ENCODE peak calls at places on chromosomes 7 and 10, in seven cellular contexts. W is astrocyte of the cerebellum; T is stomach; G is activated CD8-positive, alpha-beta memory T cell treated with anti-CD3 and anti-CD28 coated beads for 4 hours; J is H9; H is aorta; U is A172. K is an unnamed sample.

GRCh38 chr10:76297787-76298281 is 866.4 kb downstream of the LRMDA start:
- DNase-seq in W (no peak), T (peak), G (no peak), J (no peak), H (no peak), U (no peak), K (no peak)

GRCh38 chr10:100141446-100142087 is 44.3 kb downstream of the ERLIN1 start:
- DNase-seq in W (no peak), T (no peak), G (no peak), J (no peak), H (no peak), U (no peak), K (no peak)

GRCh38 chr7:84508569-84508968 is 314.0 kb upstream of the SEMA3A start:
- DNase-seq in W (no peak), T (no peak), G (no peak), J (no peak), H (no peak), U (no peak), K (no peak)

GRCh38 chr7:39952791-39953190 is 2.7 kb downstream of the CDK13 start:
- DNase-seq in W (no peak), T (no peak), G (no peak), J (no peak), H (no peak), U (no peak), K (no peak)

GRCh38 chr10:118383063-118383689 is 41.1 kb upstream of the FAM204A start:
- DNase-seq in W (no peak), T (no peak), G (no peak), J (no peak), H (no peak), U (no peak), K (no peak)

GRCh38 chr7:132783824-132784223 is 207.6 kb upstream of the PLXNA4 start:
- DNase-seq in W (peak), T (no peak), G (no peak), J (no peak), H (no peak), U (peak), K (no peak)

GRCh38 chr7:99143853-99144672 is at the start of gene SMURF1:
- DNase-seq in W (no peak), T (peak), G (peak), J (peak), H (peak), U (peak), K (peak)

GRCh38 chr7:89554209-89554608 is 600.1 kb upstream of the STEAP1 start:
- DNase-seq in W (no peak), T (no peak), G (no peak), J (no peak), H (no peak), U (no peak), K (no peak)

GRCh38 chr10:61950449-61951143 is 49.1 kb downstream of the ARID5B start:
- DNase-seq in W (no peak), T (no peak), G (no peak), J (no peak), H (no peak), U (no peak), K (no peak)

GRCh38 chr10:49253340-49253739 is 45.6 kb upstream of the C10orf71 start:
- DNase-seq in W (no peak), T (no peak), G (no peak), J (no peak), H (no peak), U (no peak), K (no peak)

GRCh38 chr10:131781076-131781475 is 119.7 kb upstream of the PPP2R2D start:
- DNase-seq in W (no peak), T (peak), G (no peak), J (no peak), H (no peak), U (no peak), K (no peak)

GRCh38 chr10:15824498-15824897 is 35.8 kb downstream of the MINDY3 start:
- DNase-seq in W (peak), T (no peak), G (no peak), J (no peak), H (no peak), U (peak), K (no peak)

GRCh38 chr7:130734525-130735272 is 692 bp upstream of the KLF14 start:
- DNase-seq in W (no peak), T (no peak), G (no peak), J (no peak), H (no peak), U (no peak), K (no peak)

GRCh38 chr10:117545141-117546019 is 2.8 kb downstream of the EMX2 start:
- DNase-seq in W (no peak), T (no peak), G (no peak), J (peak), H (peak), U (no peak), K (no peak)

GRCh38 chr7:82631998-82632397 is 188.4 kb upstream of the CACNA2D1 start:
- DNase-seq in W (no peak), T (no peak), G (no peak), J (no peak), H (no peak), U (no peak), K (no peak)

GRCh38 chr10:51183783-51184182 is 109.5 kb downstream of the PRKG1 start:
- DNase-seq in W (no peak), T (no peak), G (no peak), J (no peak), H (no peak), U (no peak), K (no peak)

GRCh38 chr10:126836009-126836408 is 69.2 kb upstream of the DOCK1 start:
- DNase-seq in W (no peak), T (no peak), G (no peak), J (no peak), H (no peak), U (no peak), K (no peak)

GRCh38 chr10:97618733-97619132 is 14.6 kb downstream of the MORN4 start:
- DNase-seq in W (no peak), T (no peak), G (no peak), J (no peak), H (no peak), U (no peak), K (no peak)

GRCh38 chr7:2171855-2172254 is 60.9 kb downstream of the MAD1L1 start:
- DNase-seq in W (no peak), T (no peak), G (no peak), J (no peak), H (no peak), U (no peak), K (no peak)

GRCh38 chr7:151426486-151426905 is 13.4 kb downstream of the CRYGN start:
- DNase-seq in W (peak), T (peak), G (no peak), J (no peak), H (peak), U (peak), K (peak)

GRCh38 chr7:46440186-46440585 is 519.1 kb upstream of the IGFBP3 start:
- DNase-seq in W (no peak), T (no peak), G (no peak), J (no peak), H (no peak), U (no peak), K (no peak)

GRCh38 chr7:66930341-66930740 is 9.3 kb downstream of the TMEM248 start:
- DNase-seq in W (no peak), T (no peak), G (no peak), J (peak), H (no peak), U (peak), K (no peak)

GRCh38 chr10:70404036-70404905 is at the start of gene EIF4EBP2:
- DNase-seq in W (peak), T (peak), G (peak), J (peak), H (peak), U (peak), K (peak)

GRCh38 chr7:142647749-142648148 is 101.5 kb upstream of the PRSS1 start:
- DNase-seq in W (no peak), T (no peak), G (no peak), J (no peak), H (no peak), U (no peak), K (no peak)

GRCh38 chr10:23294638-23295247 is 49.9 kb downstream of the C10orf67 start:
- DNase-seq in W (no peak), T (no peak), G (no peak), J (no peak), H (no peak), U (no peak), K (no peak)

GRCh38 chr10:115001506-115002381 is 63.7 kb downstream of the TRUB1 start:
- DNase-seq in W (no peak), T (no peak), G (no peak), J (no peak), H (peak), U (peak), K (peak)

GRCh38 chr7:69204936-69205335 is 393.3 kb upstream of the AUTS2 start:
- DNase-seq in W (peak), T (no peak), G (no peak), J (no peak), H (no peak), U (peak), K (no peak)

GRCh38 chr10:118729641-118730258 is 25.0 kb downstream of the CACUL1 start:
- DNase-seq in W (no peak), T (no peak), G (no peak), J (no peak), H (no peak), U (no peak), K (no peak)